ENCODE peak calls at places on chromosome 10, in six cellular contexts. K is lower lobe of right lung, I is heart right ventricle, H is upper lobe of right lung, B is left ventricle myocardium inferior, R is right atrium auricular region. G is an unnamed sample.
A peak's percentile ranks its signal among the peaks of the same experiment; 100 is the strongest.

GRCh38 chr10:85527610-85528317 is 838.8 kb downstream of the GRID1 start:
- DNase-seq in K (no peak), H (no peak), R (no peak), B (no peak), I (no peak), G (no peak)

GRCh38 chr10:44865289-44865671 is 45.9 kb upstream of the TMEM72 start:
- DNase-seq in H (no peak), K (no peak), I (no peak), R (peak; percentile 58), B (peak; percentile 48), G (peak; percentile 78)

GRCh38 chr10:129690248-129691070 is 223.4 kb downstream of the MGMT start:
- DNase-seq in I (no peak), R (no peak), K (no peak), H (no peak), B (no peak), G (no peak)

GRCh38 chr10:94138391-94138790 is 144.7 kb downstream of the PLCE1 start:
- DNase-seq in H (no peak), K (no peak), R (no peak), B (no peak), I (no peak), G (no peak)

GRCh38 chr10:95664543-95664942 is 8.0 kb upstream of the ALDH18A1 start:
- DNase-seq in K (no peak), I (no peak), B (no peak), H (no peak), R (no peak), G (no peak)

GRCh38 chr10:77175631-77176222 is 461.9 kb downstream of the KCNMA1 start:
- DNase-seq in K (no peak), B (no peak), I (no peak), H (no peak), R (no peak), G (no peak)

GRCh38 chr10:21776883-21777282 is 226.6 kb downstream of the DNAJC1 start:
- DNase-seq in H (no peak), I (no peak), K (no peak), B (no peak), R (no peak), G (no peak)

GRCh38 chr10:13969118-13969791 is 361.5 kb downstream of the FRMD4A start:
- DNase-seq in H (no peak), B (no peak), K (no peak), R (no peak), I (no peak), G (no peak)

GRCh38 chr10:14068851-14069250 is 261.9 kb downstream of the FRMD4A start:
- DNase-seq in K (no peak), B (no peak), H (no peak), I (no peak), R (no peak), G (no peak)

GRCh38 chr10:79446451-79447020 is 1.1 kb upstream of the ZCCHC24 start:
- DNase-seq in K (peak; percentile 83), B (peak; percentile 78), H (peak; percentile 86), R (peak; percentile 80), I (peak; percentile 79), G (peak; percentile 91)

GRCh38 chr10:103553743-103554487 is 60.4 kb downstream of the NEURL1 start:
- DNase-seq in R (no peak), K (no peak), B (no peak), H (no peak), I (no peak), G (no peak)

GRCh38 chr10:130213286-130214080 is 77.3 kb downstream of the GLRX3 start:
- DNase-seq in I (no peak), H (peak; percentile 40), R (no peak), B (no peak), K (no peak), G (no peak)

GRCh38 chr10:103295391-103296044 is 18.6 kb downstream of the INA start:
- DNase-seq in K (no peak), B (no peak), I (no peak), R (no peak), H (no peak), G (no peak)

GRCh38 chr10:126595160-126595559 is 75.3 kb downstream of the C10orf90 start:
- DNase-seq in R (no peak), B (no peak), H (no peak), I (no peak), K (no peak), G (no peak)

GRCh38 chr10:97540669-97541500 is 31.7 kb upstream of the ANKRD2 start:
- DNase-seq in B (no peak), K (no peak), R (no peak), I (no peak), H (peak; percentile 66), G (peak; percentile 56)

GRCh38 chr10:29377333-29377961 is 88.6 kb downstream of the LYZL1 start:
- DNase-seq in K (no peak), I (no peak), R (no peak), H (no peak), B (no peak), G (no peak)

GRCh38 chr10:14688606-14689005 is 86.1 kb downstream of the FAM107B start:
- DNase-seq in R (no peak), K (no peak), H (no peak), I (peak; percentile 14), B (no peak), G (no peak)

GRCh38 chr10:102673235-102673634 is 29.0 kb downstream of the TRIM8 start:
- DNase-seq in B (no peak), I (no peak), K (no peak), H (no peak), R (no peak), G (peak; percentile 40)

GRCh38 chr10:118758449-118758848 is 3.7 kb upstream of the CACUL1 start:
- DNase-seq in I (no peak), B (no peak), K (no peak), H (no peak), R (no peak), G (no peak)

GRCh38 chr10:68474021-68474420 is 2.2 kb upstream of the DNA2 start:
- DNase-seq in H (no peak), I (no peak), B (no peak), R (no peak), K (no peak), G (no peak)

GRCh38 chr10:111200505-111201186 is 123.8 kb downstream of the ADRA2A start:
- DNase-seq in K (no peak), B (no peak), R (no peak), H (no peak), I (no peak), G (no peak)

GRCh38 chr10:78450807-78451485 is 417.3 kb downstream of the RPS24 start:
- DNase-seq in I (no peak), H (no peak), B (no peak), R (no peak), K (no peak), G (no peak)

GRCh38 chr10:111739160-111739712 is 444.3 kb downstream of the GPAM start:
- DNase-seq in R (no peak), H (no peak), B (no peak), I (no peak), K (no peak), G (no peak)

GRCh38 chr10:133124357-133125211 is 35.4 kb upstream of the KNDC1 start:
- DNase-seq in H (peak; percentile 73), K (peak; percentile 56), B (peak; percentile 35), R (no peak), I (no peak), G (no peak)

GRCh38 chr10:113153493-113154127 is 203.6 kb downstream of the TCF7L2 start:
- DNase-seq in R (no peak), I (no peak), H (no peak), K (peak; percentile 60), B (no peak), G (no peak)

GRCh38 chr10:105291571-105291970 is 650.5 kb downstream of the SORCS3 start:
- DNase-seq in I (no peak), K (no peak), B (no peak), R (no peak), H (no peak), G (no peak)

GRCh38 chr10:124249812-124250432 is 156.5 kb upstream of the CHST15 start:
- DNase-seq in K (peak; percentile 13), B (no peak), I (no peak), R (no peak), H (no peak), G (no peak)

GRCh38 chr10:69732147-69732825 is 69.4 kb upstream of the COL13A1 start:
- DNase-seq in H (peak; percentile 58), R (no peak), K (no peak), I (peak; percentile 69), B (peak; percentile 61), G (peak; percentile 61)

GRCh38 chr10:58299580-58299979 is 30.6 kb downstream of the CISD1 start:
- DNase-seq in R (no peak), K (no peak), I (peak; percentile 56), H (no peak), B (no peak), G (no peak)

GRCh38 chr10:100356067-100357017 is 9.3 kb downstream of the SCD start:
- DNase-seq in H (no peak), I (no peak), B (no peak), R (no peak), K (no peak), G (no peak)
- H3K27ac ChIP-seq in H (no peak overlapping the region), I (no peak overlapping the region), B (no peak overlapping the region), R (no peak overlapping the region), K (no peak overlapping the region), G (no peak overlapping the region)

GRCh38 chr10:19738440-19738839 is 77.8 kb upstream of the PLXDC2 start:
- DNase-seq in B (no peak), I (no peak), K (no peak), R (no peak), H (no peak), G (no peak)
- H3K4me1 ChIP-seq in B (no peaks in the 10 kb centered on the region), I (no peaks in the 10 kb centered on the region), K (no peaks in the 10 kb centered on the region), R (no peaks in the 10 kb centered on the region), H (no peaks in the 10 kb centered on the region), G (no peaks in the 10 kb centered on the region)

GRCh38 chr10:18773180-18773579 is 113.9 kb downstream of the ARL5B start:
- DNase-seq in K (no peak), I (no peak), H (no peak), R (no peak), B (no peak), G (no peak)
- H3K27ac ChIP-seq in K (no peak overlapping the region), I (no peak overlapping the region), H (no peak overlapping the region), R (no peak overlapping the region), B (no peak overlapping the region), G (no peak overlapping the region)

GRCh38 chr10:6398419-6398818 is 181.7 kb downstream of the PRKCQ start:
- DNase-seq in I (no peak), B (no peak), R (no peak), K (no peak), H (no peak), G (no peak)

GRCh38 chr10:6401066-6401465 is 179.0 kb downstream of the PRKCQ start:
- DNase-seq in R (no peak), B (no peak), K (no peak), H (no peak), I (no peak), G (no peak)

GRCh38 chr10:6399879-6400278 is 180.2 kb downstream of the PRKCQ start:
- DNase-seq in K (no peak), R (no peak), B (no peak), H (no peak), I (no peak), G (no peak)

GRCh38 chr10:6400331-6400730 is 179.7 kb downstream of the PRKCQ start:
- DNase-seq in I (no peak), K (peak; percentile 70), R (no peak), H (no peak), B (no peak), G (no peak)

DNA sequence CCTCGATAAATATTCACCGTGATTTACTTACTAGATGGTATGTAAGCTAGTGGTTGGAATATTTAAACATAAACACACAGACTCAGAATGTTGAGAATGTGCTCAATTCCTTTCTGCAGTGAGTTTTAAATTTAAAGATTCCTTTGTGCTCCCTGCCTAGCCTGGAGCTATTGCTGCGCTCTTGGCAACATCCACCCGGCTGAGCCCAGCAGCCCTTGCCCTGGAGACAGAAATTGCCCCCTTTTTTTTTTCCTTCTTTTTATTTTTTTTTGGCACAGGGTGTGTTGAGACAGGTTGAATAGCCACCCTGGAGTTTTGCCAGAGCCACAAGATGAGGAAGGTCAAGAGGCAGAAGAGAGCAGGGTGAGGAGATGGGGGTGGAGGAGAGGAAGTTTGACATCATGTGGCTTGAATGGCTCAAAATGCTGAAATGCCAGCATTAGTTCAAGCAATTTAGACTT is 180.8 kb downstream of the PRKCQ start:
- DNase-seq in H (no peak), I (peak; percentile 48), K (no peak), R (no peak), B (no peak), G (no peak)
- H3K4me1 ChIP-seq in H (peaks cover 16% of the 10 kb centered on the region), I (peaks cover 4% of the 10 kb centered on the region), K (peaks cover 25% of the 10 kb centered on the region), R (peaks cover 11% of the 10 kb centered on the region), B (peaks cover 5% of the 10 kb centered on the region), G (peaks cover 11% of the 10 kb centered on the region)